ENCODE peak calls at places on chromosome 16, in four cellular contexts. R, I, Y and J are unnamed samples.

GRCh38 chr16:87380403-87380802 is 3.2 kb downstream of the FBXO31 start:
- DNase-seq in R (no peak), I (no peak), Y (no peak), J (no peak)

GRCh38 chr16:70422543-70422942 is 16.4 kb downstream of the ST3GAL2 start:
- DNase-seq in R (no peak), I (no peak), Y (no peak), J (no peak)

GRCh38 chr16:85681255-85681654 is 7.5 kb downstream of the GINS2 start:
- DNase-seq in R (peak), I (no peak), Y (no peak), J (no peak)

GRCh38 chr16:26791166-26791565 is 275.6 kb upstream of the C16orf82 start:
- DNase-seq in R (no peak), I (no peak), Y (no peak), J (no peak)

GRCh38 chr16:64589836-64590235 is 532.0 kb downstream of the CDH11 start:
- DNase-seq in R (no peak), I (no peak), Y (no peak), J (no peak)

GRCh38 chr16:64900029-64900428 is 221.8 kb downstream of the CDH11 start:
- DNase-seq in R (no peak), I (no peak), Y (no peak), J (no peak)

GRCh38 chr16:71723537-71724319 is 773 bp downstream of the PHLPP2 start:
- DNase-seq in R (peak), I (peak), Y (peak), J (peak)

GRCh38 chr16:8708546-8708945 is 34.1 kb downstream of the ABAT start:
- DNase-seq in R (no peak), I (no peak), Y (no peak), J (no peak)

GRCh38 chr16:926715-927114 is 44.1 kb downstream of the LMF1 start:
- DNase-seq in R (no peak), I (no peak), Y (no peak), J (no peak)

GRCh38 chr16:87126403-87127025 is 190.7 kb downstream of the C16orf95 start:
- DNase-seq in R (no peak), I (no peak), Y (peak), J (no peak)

GRCh38 chr16:83606486-83607030 is 201.2 kb upstream of the HSBP1 start:
- DNase-seq in R (no peak), I (no peak), Y (no peak), J (no peak)

GRCh38 chr16:47058295-47059086 is 85.0 kb upstream of the DNAJA2 start:
- DNase-seq in R (no peak), I (peak), Y (no peak), J (no peak)

GRCh38 chr16:68068926-68069325 is 16.2 kb upstream of the NFATC3 start:
- DNase-seq in R (no peak), I (no peak), Y (no peak), J (no peak)

GRCh38 chr16:74480150-74481029 is 59.1 kb upstream of the CLEC18B start:
- DNase-seq in R (peak), I (no peak), Y (peak), J (no peak)

GRCh38 chr16:84952335-84953050 is 58.8 kb downstream of the ZDHHC7 start:
- DNase-seq in R (peak), I (peak), Y (peak), J (peak)

GRCh38 chr16:12674096-12674495 is 129.6 kb downstream of the CPPED1 start:
- DNase-seq in R (no peak), I (no peak), Y (no peak), J (no peak)

GRCh38 chr16:47528431-47528830 is 67.3 kb downstream of the PHKB start:
- DNase-seq in R (no peak), I (no peak), Y (no peak), J (no peak)

GRCh38 chr16:85683363-85683762 is 5.4 kb downstream of the GINS2 start:
- DNase-seq in R (no peak), I (no peak), Y (no peak), J (no peak)

GRCh38 chr16:49078104-49078503 is 203.5 kb downstream of the CBLN1 start:
- DNase-seq in R (no peak), I (no peak), Y (no peak), J (no peak)

GRCh38 chr16:49075709-49076108 is 205.9 kb downstream of the CBLN1 start:
- DNase-seq in R (no peak), I (no peak), Y (no peak), J (no peak)

GRCh38 chr16:49081556-49081955 is 200.1 kb downstream of the CBLN1 start:
- DNase-seq in R (no peak), I (no peak), Y (no peak), J (no peak)

GRCh38 chr16:49078571-49078970 is 203.1 kb downstream of the CBLN1 start:
- DNase-seq in R (no peak), I (no peak), Y (no peak), J (no peak)
- TF ChIP-seq POLR2A in R (no peak), I (no peak), Y (no peak), J (no peak)

DNA sequence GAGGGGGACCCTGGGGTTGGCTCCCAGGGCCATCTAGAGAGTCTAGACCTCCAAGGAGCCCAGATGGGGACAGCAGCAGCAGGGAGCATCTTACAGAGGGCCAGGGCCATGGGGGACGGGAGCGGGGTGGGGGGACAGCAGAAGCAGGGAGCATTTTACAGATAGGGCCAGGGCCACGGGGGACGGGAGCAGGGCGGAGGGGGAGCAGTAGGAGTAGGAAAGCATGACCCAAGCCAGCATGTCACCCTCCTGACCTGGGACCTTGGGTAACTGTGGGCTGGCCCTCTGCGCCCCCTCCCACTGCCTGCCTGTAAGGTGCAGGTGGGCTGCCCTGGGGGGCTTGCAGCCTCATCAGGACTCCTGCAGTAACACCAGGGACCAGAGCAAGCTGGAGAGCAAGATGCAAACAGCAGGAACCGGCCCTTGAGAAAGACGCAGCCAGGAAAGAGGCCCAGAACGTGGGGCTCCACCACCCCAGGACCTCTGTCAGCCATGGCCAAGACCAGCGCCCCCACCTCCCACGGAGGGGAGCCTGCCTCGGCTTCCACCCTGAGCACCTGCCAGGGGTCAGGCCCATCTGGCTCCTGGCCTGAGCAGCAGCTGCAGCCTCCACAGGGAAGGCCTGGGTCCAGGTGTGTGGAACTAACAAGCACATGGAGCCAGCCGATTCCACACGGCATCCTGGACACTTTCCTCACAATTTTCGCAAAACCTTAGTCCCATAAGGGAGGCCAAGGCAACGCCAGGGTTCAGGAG is 2.4 kb downstream of the ZNF598 start:
- DNase-seq in R (no peak), I (no peak), Y (peak), J (no peak)
- TF ChIP-seq POLR2A in R (no peak), I (no peak), Y (no peak), J (no peak)

GRCh38 chr16:30377050-30377811 is 2.6 kb downstream of the MYL11 start:
- DNase-seq in R (no peak), I (no peak), Y (no peak), J (no peak)

GRCh38 chr16:30379165-30379783 is 3.1 kb downstream of the SEPTIN1 start:
- DNase-seq in R (no peak), I (no peak), Y (no peak), J (no peak)

GRCh38 chr16:30377812-30378235 is 3.2 kb downstream of the MYL11 start:
- DNase-seq in R (peak), I (peak), Y (peak), J (peak)

GRCh38 chr16:30380072-30380471 is 2.3 kb downstream of the SEPTIN1 start:
- DNase-seq in R (no peak), I (no peak), Y (no peak), J (no peak)

GRCh38 chr16:30378236-30379164 is 3.9 kb downstream of the SEPTIN1 start:
- DNase-seq in R (peak), I (peak), Y (peak), J (peak)
- TF ChIP-seq POLR2A in R (no peak), I (peak), Y (peak), J (peak)

DNA sequence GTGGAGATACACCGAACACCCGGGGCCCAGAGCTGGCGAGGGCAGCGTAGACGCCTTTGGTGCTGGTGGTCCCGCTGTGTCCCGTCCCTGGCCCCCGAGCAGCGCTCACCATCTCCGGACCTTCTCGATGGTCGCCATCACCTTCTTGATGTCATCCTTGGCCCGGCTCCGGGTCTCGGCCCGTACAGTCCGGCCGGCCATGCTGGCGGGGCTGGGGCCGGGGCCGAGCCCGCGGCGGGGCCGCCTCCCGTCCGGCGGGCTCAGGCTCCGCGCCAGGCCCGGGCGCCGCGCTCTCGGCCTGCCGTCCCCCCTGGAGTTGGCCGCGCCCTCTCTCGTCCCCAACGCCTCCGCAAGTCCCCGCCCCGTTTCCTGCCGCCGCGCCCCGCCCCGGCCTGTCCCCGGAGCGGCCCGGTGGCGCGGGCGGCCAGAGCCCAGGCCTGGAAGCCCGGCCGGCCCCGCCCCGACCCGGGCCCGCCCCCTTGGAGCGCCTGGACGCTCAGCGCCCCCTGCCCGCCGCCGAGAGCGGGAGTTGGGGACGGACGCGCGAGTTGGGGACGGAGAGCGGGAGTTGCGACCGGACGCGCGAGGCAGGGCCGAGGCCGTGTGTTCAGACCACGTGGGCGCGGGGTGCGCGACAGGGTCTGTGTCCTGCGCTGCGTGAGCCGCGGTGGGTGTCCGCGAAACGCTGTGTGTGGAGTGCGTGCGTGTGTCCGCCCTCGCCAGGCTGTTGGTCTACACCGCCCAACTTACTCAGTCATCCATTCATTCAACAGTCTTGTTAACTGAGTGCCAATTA is at the start of gene BCL7C:
- DNase-seq in R (peak), I (peak), Y (peak), J (peak)
- TF ChIP-seq POLR2A in R (peak), I (peak), Y (no peak), J (peak)

GRCh38 chr16:89922477-89922883 is 662 bp upstream of the TUBB3 start:
- DNase-seq in R (peak), I (peak), Y (peak), J (no peak)

GRCh38 chr16:89923640-89924297 is 627 bp downstream of the TUBB3 start:
- DNase-seq in R (no peak), I (peak), Y (no peak), J (no peak)

GRCh38 chr16:89924298-89924924 is 1.3 kb downstream of the TUBB3 start:
- DNase-seq in R (no peak), I (peak), Y (no peak), J (no peak)

GRCh38 chr16:89921699-89922476 is 1.3 kb upstream of the TUBB3 start:
- DNase-seq in R (peak), I (peak), Y (peak), J (no peak)

DNA sequence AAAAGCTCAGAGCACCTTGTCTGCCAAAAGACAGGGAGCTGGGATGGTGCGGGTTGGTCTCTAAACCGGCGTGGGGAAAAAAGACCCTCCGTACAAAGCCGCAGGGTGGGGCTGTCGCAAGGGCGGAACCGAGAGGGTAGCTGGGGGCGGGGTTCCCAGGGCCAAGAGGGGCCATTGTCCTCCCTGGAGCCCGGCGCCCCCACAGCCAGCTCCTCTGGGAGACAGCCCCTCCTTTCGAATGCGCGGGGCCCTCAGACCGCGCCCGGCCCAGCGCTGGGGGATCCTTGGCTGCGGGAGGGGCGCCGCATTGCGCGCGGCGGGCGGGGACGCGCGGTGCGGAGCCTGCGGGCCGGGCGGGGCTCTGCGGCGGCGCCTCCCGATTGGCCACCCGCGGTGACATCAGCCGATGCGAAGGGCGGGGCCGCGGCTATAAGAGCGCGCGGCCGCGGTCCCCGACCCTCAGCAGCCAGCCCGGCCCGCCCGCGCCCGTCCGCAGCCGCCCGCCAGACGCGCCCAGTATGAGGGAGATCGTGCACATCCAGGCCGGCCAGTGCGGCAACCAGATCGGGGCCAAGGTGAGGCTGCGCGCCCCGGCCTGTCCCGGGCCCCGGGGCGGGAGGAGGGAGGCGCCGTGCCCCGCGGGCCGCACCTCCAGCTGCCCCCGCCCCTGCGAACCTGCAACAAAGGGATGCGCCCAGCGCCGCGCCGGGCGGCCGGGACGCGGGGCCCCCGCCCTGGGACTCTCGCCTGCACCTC is at the start of gene TUBB3:
- DNase-seq in R (peak), I (peak), Y (peak), J (peak)
- TF ChIP-seq POLR2A in R (peak), I (peak), Y (peak), J (no peak)

GRCh38 chr16:29898786-29899515 is 399 bp downstream of the SEZ6L2 start:
- DNase-seq in R (peak), I (peak), Y (no peak), J (no peak)
- TF ChIP-seq POLR2A in R (no peak), I (no peak), Y (no peak), J (no peak)

GRCh38 chr16:57464523-57464922 is 2.0 kb downstream of the POLR2C start:
- DNase-seq in R (no peak), I (no peak), Y (no peak), J (no peak)

GRCh38 chr16:57468346-57468745 is 5.9 kb downstream of the POLR2C start:
- DNase-seq in R (no peak), I (no peak), Y (no peak), J (no peak)

GRCh38 chr16:57462978-57463362 is 491 bp downstream of the POLR2C start:
- DNase-seq in R (no peak), I (no peak), Y (no peak), J (no peak)

GRCh38 chr16:57462209-57462977 is at the start of gene POLR2C:
- DNase-seq in R (peak), I (peak), Y (peak), J (peak)
- TF ChIP-seq POLR2A in R (peak), I (peak), Y (peak), J (peak)

DNA sequence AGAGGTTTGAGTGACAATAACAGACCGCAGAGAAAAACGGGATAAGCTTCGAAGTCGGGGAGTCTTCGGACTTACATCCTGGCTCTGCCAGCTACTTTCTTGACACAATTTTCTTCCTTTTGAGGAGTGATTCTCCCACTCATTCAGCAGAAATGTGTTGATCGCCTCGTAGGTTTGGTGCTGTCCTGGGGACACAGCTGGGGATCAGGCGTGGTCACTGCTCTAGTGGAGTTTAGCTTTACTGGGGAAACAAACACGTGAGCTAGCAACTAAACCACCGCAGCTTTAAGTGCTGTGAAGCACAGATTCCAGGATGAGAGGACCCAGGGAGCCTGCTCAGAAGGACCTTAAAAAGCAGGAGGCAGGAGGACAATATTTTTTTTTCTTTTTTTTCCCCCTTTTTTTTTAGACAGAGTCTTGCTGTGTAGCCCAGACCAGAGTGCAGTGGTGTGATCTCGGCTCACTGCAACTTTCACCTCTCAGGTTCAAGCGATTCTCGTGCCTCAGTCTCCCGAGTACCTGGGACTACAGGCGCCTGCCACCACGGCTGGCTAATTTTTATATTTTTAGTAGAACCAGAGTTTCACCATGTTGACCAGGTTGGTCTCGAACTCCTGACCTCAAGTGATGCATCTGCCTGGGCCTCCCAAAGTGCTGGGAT is 858 bp downstream of the NUBP1 start:
- DNase-seq in R (peak), I (no peak), Y (no peak), J (no peak)
- TF ChIP-seq POLR2A in R (no peak), I (no peak), Y (no peak), J (no peak)

GRCh38 chr16:49277766-49278566 is 3.7 kb downstream of the CBLN1 start:
- DNase-seq in R (no peak), I (no peak), Y (no peak), J (no peak)
- TF ChIP-seq POLR2A in R (no peak), I (no peak), Y (no peak), J (no peak)